ENCODE peak calls at places on chromosomes 12 and 14, in five cellular contexts. One of them, this sample, is unnamed. For H3K4me1, the result is how much of the 10 kb centered on the place peaks cover.

GRCh38 chr14:35050652-35051051 is 4.6 kb downstream of the FAM177A1 start:
- DNase-seq in right lobe of liver: peak
- DNase-seq in CD8-positive, alpha-beta memory T cell: no peak
- DNase-seq in K562: peak
- DNase-seq in IMR-90: peak
- DNase-seq in this sample: no peak

GRCh38 chr12:103301642-103302620 is 193.8 kb downstream of the C12orf42 start:
- DNase-seq in right lobe of liver: peak
- DNase-seq in CD8-positive, alpha-beta memory T cell: no peak
- DNase-seq in K562: no peak
- DNase-seq in IMR-90: no peak
- DNase-seq in this sample: no peak

GRCh38 chr12:78328524-78328923 is 497.8 kb downstream of the NAV3 start:
- DNase-seq in right lobe of liver: no peak
- DNase-seq in CD8-positive, alpha-beta memory T cell: no peak
- DNase-seq in K562: no peak
- DNase-seq in IMR-90: no peak
- DNase-seq in this sample: no peak

GRCh38 chr12:121718653-121719239 is 6.2 kb downstream of the TMEM120B start:
- DNase-seq in right lobe of liver: no peak
- DNase-seq in CD8-positive, alpha-beta memory T cell: no peak
- DNase-seq in K562: peak
- DNase-seq in IMR-90: no peak
- DNase-seq in this sample: no peak

GRCh38 chr12:39443704-39444234 is 849 bp upstream of the KIF21A start:
- DNase-seq in right lobe of liver: no peak
- DNase-seq in CD8-positive, alpha-beta memory T cell: no peak
- DNase-seq in K562: no peak
- DNase-seq in IMR-90: no peak
- DNase-seq in this sample: no peak

GRCh38 chr12:117344716-117345115 is 16.7 kb downstream of the NOS1 start:
- DNase-seq in right lobe of liver: no peak
- DNase-seq in CD8-positive, alpha-beta memory T cell: no peak
- DNase-seq in K562: no peak
- DNase-seq in IMR-90: no peak
- DNase-seq in this sample: no peak

GRCh38 chr12:50353869-50354593 is 42.4 kb downstream of the FAM186A start:
- DNase-seq in right lobe of liver: no peak
- DNase-seq in CD8-positive, alpha-beta memory T cell: no peak
- DNase-seq in K562: no peak
- DNase-seq in IMR-90: peak
- DNase-seq in this sample: no peak

GRCh38 chr12:91098942-91099341 is 12.4 kb downstream of the LUM start:
- DNase-seq in right lobe of liver: no peak
- DNase-seq in CD8-positive, alpha-beta memory T cell: no peak
- DNase-seq in K562: no peak
- DNase-seq in IMR-90: peak
- DNase-seq in this sample: no peak

GRCh38 chr12:122206111-122206881 is 2.8 kb downstream of the B3GNT4 start:
- DNase-seq in right lobe of liver: no peak
- DNase-seq in CD8-positive, alpha-beta memory T cell: no peak
- DNase-seq in K562: no peak
- DNase-seq in IMR-90: no peak
- DNase-seq in this sample: peak

GRCh38 chr12:50404307-50404706 is 3.6 kb downstream of the LARP4 start:
- DNase-seq in right lobe of liver: no peak
- DNase-seq in CD8-positive, alpha-beta memory T cell: no peak
- DNase-seq in K562: no peak
- DNase-seq in IMR-90: no peak
- DNase-seq in this sample: no peak

GRCh38 chr12:24596768-24597388 is 352.0 kb downstream of the BCAT1 start:
- DNase-seq in right lobe of liver: no peak
- DNase-seq in CD8-positive, alpha-beta memory T cell: no peak
- DNase-seq in K562: peak
- DNase-seq in IMR-90: peak
- DNase-seq in this sample: no peak

GRCh38 chr12:63790608-63790945 is 10.9 kb downstream of the RXYLT1 start:
- DNase-seq in right lobe of liver: no peak
- DNase-seq in CD8-positive, alpha-beta memory T cell: no peak
- DNase-seq in K562: no peak
- DNase-seq in IMR-90: no peak
- DNase-seq in this sample: no peak

GRCh38 chr12:103884316-103884715 is 43.3 kb upstream of the NT5DC3 start:
- DNase-seq in right lobe of liver: no peak
- DNase-seq in CD8-positive, alpha-beta memory T cell: no peak
- DNase-seq in K562: peak
- DNase-seq in IMR-90: peak
- DNase-seq in this sample: no peak

GRCh38 chr14:63178912-63179311 is 25.3 kb upstream of the RHOJ start:
- DNase-seq in right lobe of liver: no peak
- DNase-seq in CD8-positive, alpha-beta memory T cell: no peak
- DNase-seq in K562: no peak
- DNase-seq in IMR-90: peak
- DNase-seq in this sample: no peak

GRCh38 chr12:22415342-22416309 is 81.1 kb upstream of the ST8SIA1 start:
- DNase-seq in right lobe of liver: no peak
- DNase-seq in CD8-positive, alpha-beta memory T cell: no peak
- DNase-seq in K562: no peak
- DNase-seq in IMR-90: no peak
- DNase-seq in this sample: peak

GRCh38 chr12:89663577-89664357 is 44.9 kb downstream of the ATP2B1 start:
- DNase-seq in right lobe of liver: no peak
- DNase-seq in CD8-positive, alpha-beta memory T cell: no peak
- DNase-seq in K562: peak
- DNase-seq in IMR-90: peak
- DNase-seq in this sample: no peak

GRCh38 chr12:33770652-33771051 is 251.6 kb upstream of the ALG10 start:
- DNase-seq in right lobe of liver: no peak
- DNase-seq in CD8-positive, alpha-beta memory T cell: no peak
- DNase-seq in K562: no peak
- DNase-seq in IMR-90: no peak
- DNase-seq in this sample: no peak

GRCh38 chr12:67991158-67991557 is 1.9 kb downstream of the IFNG-AS1 start:
- DNase-seq in right lobe of liver: no peak
- DNase-seq in CD8-positive, alpha-beta memory T cell: peak
- DNase-seq in K562: no peak
- DNase-seq in IMR-90: no peak
- DNase-seq in this sample: no peak

GRCh38 chr12:118098911-118099671 is 4.7 kb downstream of the VSIG10 start:
- DNase-seq in right lobe of liver: no peak
- DNase-seq in CD8-positive, alpha-beta memory T cell: no peak
- DNase-seq in K562: no peak
- DNase-seq in IMR-90: no peak
- DNase-seq in this sample: no peak

GRCh38 chr14:101889898-101890297 is 74.5 kb upstream of the DYNC1H1 start:
- DNase-seq in right lobe of liver: no peak
- DNase-seq in CD8-positive, alpha-beta memory T cell: no peak
- DNase-seq in K562: no peak
- DNase-seq in IMR-90: no peak
- DNase-seq in this sample: no peak

GRCh38 chr14:88667555-88668273 is 104.9 kb downstream of the ZC3H14 start:
- DNase-seq in right lobe of liver: no peak
- DNase-seq in CD8-positive, alpha-beta memory T cell: no peak
- DNase-seq in K562: peak
- DNase-seq in IMR-90: peak
- DNase-seq in this sample: no peak

GRCh38 chr14:83483063-83483462 is 1949.4 kb upstream of the SEL1L start:
- DNase-seq in right lobe of liver: no peak
- DNase-seq in CD8-positive, alpha-beta memory T cell: no peak
- DNase-seq in K562: no peak
- DNase-seq in IMR-90: peak
- DNase-seq in this sample: no peak

GRCh38 chr12:124551268-124552144 is 15.9 kb downstream of the NCOR2 start:
- DNase-seq in right lobe of liver: no peak
- DNase-seq in CD8-positive, alpha-beta memory T cell: no peak
- DNase-seq in K562: peak
- DNase-seq in IMR-90: peak
- DNase-seq in this sample: no peak

DNA sequence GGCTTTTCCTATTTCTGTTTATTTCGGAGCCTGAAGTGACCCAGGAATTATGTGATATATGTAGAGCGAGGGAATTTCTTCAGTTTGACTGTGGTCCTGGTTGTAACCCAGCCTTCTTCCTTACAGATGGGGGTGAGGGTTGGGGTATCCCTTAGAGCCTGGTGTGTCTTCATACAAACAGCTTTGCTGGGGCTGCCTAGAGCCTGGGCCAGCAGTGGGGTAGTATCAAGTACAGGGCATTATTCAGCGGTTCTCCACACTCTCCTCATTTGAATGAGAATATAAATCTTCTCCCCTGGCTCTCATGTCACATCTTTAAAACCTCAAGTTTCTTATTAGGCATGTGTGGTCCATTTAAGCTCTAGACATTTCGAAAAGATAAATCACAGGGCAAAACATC is 93.9 kb downstream of the ETV6 start:
- DNase-seq in right lobe of liver: no peak
- DNase-seq in CD8-positive, alpha-beta memory T cell: no peak
- DNase-seq in K562: no peak
- DNase-seq in IMR-90: no peak
- DNase-seq in this sample: no peak
- H3K4me1 ChIP-seq in right lobe of liver: under half
- H3K4me1 ChIP-seq in CD8-positive, alpha-beta memory T cell: under half
- H3K4me1 ChIP-seq in K562: under half
- H3K4me1 ChIP-seq in IMR-90: under half
- H3K4me1 ChIP-seq in this sample: under half

DNA sequence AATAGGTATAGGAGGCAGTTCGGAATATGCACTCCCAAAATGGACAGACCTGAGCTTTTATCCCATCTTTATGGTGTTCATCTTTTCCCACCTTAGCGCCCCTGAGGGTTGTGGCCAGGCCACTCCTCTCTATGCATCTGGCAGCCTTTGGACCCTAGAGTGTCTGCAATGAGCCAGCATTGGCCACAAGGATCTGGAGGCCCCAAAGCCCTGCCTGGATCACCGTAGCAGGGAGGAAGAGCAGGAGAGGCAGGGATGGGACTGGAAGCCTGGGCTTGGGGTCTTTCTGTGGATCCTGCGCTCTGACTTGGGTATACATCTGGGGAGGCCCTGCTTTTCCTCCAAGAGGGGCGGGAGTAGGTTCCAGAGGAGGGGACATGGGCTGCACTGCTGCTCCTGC is 52.5 kb downstream of the PLEKHG3 start:
- DNase-seq in right lobe of liver: peak
- DNase-seq in CD8-positive, alpha-beta memory T cell: no peak
- DNase-seq in K562: no peak
- DNase-seq in IMR-90: no peak
- DNase-seq in this sample: no peak
- H3K27ac ChIP-seq in right lobe of liver: no peak
- H3K27ac ChIP-seq in CD8-positive, alpha-beta memory T cell: no peak
- H3K27ac ChIP-seq in K562: no peak
- H3K27ac ChIP-seq in IMR-90: no peak
- H3K27ac ChIP-seq in this sample: peak

GRCh38 chr12:48005750-48006021 is 1.4 kb upstream of the COL2A1 start:
- DNase-seq in right lobe of liver: no peak
- DNase-seq in CD8-positive, alpha-beta memory T cell: no peak
- DNase-seq in K562: no peak
- DNase-seq in IMR-90: no peak
- DNase-seq in this sample: no peak

GRCh38 chr12:48003226-48004038 is 844 bp downstream of the COL2A1 start:
- DNase-seq in right lobe of liver: no peak
- DNase-seq in CD8-positive, alpha-beta memory T cell: no peak
- DNase-seq in K562: peak
- DNase-seq in IMR-90: no peak
- DNase-seq in this sample: peak

GRCh38 chr12:48002773-48003218 is 1.5 kb downstream of the COL2A1 start:
- DNase-seq in right lobe of liver: no peak
- DNase-seq in CD8-positive, alpha-beta memory T cell: no peak
- DNase-seq in K562: no peak
- DNase-seq in IMR-90: peak
- DNase-seq in this sample: no peak

GRCh38 chr12:48004941-48005749 is 869 bp upstream of the COL2A1 start:
- DNase-seq in right lobe of liver: no peak
- DNase-seq in CD8-positive, alpha-beta memory T cell: no peak
- DNase-seq in K562: no peak
- DNase-seq in IMR-90: no peak
- DNase-seq in this sample: peak

DNA sequence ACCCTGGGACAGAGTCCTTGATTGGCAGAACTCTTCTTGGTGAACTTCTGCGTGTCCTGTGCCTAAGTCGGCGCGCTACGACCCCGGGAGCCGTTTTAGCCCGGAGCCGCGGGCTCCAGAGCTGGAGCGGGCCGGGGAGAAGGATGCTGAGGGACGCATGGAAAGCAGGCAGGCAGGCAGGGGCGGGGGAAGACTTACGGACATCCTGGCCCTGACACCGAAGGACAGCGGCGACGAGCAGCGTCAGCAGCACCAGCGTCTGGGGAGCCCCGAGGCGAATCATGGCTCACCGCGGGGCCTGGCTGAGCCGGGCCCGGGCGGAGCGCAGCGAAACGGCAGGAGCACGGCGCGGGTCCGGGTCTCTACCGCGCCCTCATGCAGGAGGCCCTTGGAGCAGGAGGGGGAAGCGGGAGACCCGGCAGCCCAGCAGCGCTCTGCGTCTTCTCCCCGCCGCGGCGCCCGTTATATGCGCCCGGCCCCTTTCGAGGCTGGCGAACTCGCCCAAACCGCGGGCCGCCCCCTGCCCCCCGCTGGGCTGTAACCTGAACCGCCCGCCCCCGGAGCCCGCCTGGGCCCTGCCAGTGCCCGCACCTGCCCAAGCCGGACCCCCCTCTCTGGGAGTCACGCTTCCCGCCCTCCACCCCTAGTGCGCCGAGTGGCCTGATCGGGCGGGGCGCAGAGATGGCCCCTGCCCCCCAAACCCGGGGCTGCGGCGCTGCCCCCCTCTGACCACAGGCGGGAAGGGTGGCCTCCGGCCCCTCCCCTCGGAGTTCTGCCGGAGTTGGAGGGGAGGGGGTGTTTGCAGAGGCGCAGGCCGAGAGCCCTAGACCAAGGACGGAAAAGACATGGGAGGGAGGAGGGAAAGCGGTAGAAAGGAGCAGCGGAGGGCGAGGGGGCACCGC is at the start of gene COL2A1:
- DNase-seq in right lobe of liver: no peak
- DNase-seq in CD8-positive, alpha-beta memory T cell: no peak
- DNase-seq in K562: no peak
- DNase-seq in IMR-90: peak
- DNase-seq in this sample: no peak
- H3K4me3 ChIP-seq in right lobe of liver: no peak
- H3K4me3 ChIP-seq in CD8-positive, alpha-beta memory T cell: peak
- H3K4me3 ChIP-seq in K562: no peak
- H3K4me3 ChIP-seq in IMR-90: peak
- H3K4me3 ChIP-seq in this sample: no peak

DNA sequence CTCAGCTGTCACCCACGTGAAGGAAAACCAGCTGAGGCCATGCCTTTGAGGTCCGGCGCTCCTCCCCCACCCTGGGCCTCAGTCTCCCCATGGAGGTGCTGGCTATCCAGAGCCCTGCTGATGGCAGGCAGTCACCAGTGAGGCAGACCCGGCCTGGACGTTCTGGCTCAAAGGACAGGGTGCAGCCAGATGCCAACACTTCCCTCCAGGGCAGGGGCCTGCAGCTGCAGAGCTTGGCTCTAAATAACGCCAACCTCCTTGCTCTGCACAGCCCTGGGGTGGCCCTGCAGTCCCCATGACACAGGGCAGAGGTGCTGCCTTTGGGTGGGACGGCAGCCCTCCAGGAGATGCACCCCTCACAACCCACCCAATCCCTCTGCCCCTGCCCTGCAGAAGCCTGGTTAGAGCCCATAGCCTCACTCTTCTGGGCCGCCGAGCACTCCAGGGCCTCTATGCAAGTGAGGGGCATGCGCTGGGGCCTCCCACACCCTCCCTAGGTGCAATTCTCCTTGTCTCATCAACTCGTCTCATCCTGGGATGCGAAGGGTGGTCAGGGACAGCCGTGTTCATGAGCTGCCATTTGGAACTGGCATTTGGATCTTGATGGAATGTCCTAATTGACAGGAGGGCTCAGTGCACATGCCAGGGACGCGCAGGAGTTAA is 30.4 kb downstream of the CCDC85C start:
- DNase-seq in right lobe of liver: no peak
- DNase-seq in CD8-positive, alpha-beta memory T cell: no peak
- DNase-seq in K562: no peak
- DNase-seq in IMR-90: no peak
- DNase-seq in this sample: peak
- H3K4me1 ChIP-seq in right lobe of liver: under half
- H3K4me1 ChIP-seq in CD8-positive, alpha-beta memory T cell: under half
- H3K4me1 ChIP-seq in K562: under half
- H3K4me1 ChIP-seq in IMR-90: half or more
- H3K4me1 ChIP-seq in this sample: half or more